ENCODE peak calls at places on chromosomes 11 and 22, in seven cellular contexts. G is GM12878, Y is kidney, L is fibroblast of mammary gland, Q is mesothelial cell of epicardium, X is AG10803, D is thoracic aorta. C is an unnamed sample.

GRCh38 chr11:12404461-12404860 is 27.1 kb downstream of the PARVA start:
- DNase-seq in G (no peak), Y (no peak), L (no peak), Q (no peak), X (no peak), D (no peak), C (no peak)

GRCh38 chr11:128499613-128500213 is 87.6 kb downstream of the ETS1 start:
- DNase-seq in G (no peak), Y (no peak), L (peak; percentile 33), Q (no peak), X (no peak), D (no peak), C (no peak)

GRCh38 chr11:12377106-12377823 is at the start of gene PARVA:
- DNase-seq in G (no peak), Y (peak; percentile 92), L (peak; percentile 69), Q (peak; percentile 81), X (peak; percentile 91), D (no peak), C (no peak)

GRCh38 chr22:26585104-26585790 is 4.7 kb downstream of the TPST2 start:
- DNase-seq in G (no peak), Y (no peak), L (peak; percentile 68), Q (no peak), X (peak; percentile 86), D (no peak), C (no peak)

GRCh38 chr11:94873910-94874575 is 99.3 kb downstream of the CWC15 start:
- DNase-seq in G (no peak), Y (no peak), L (no peak), Q (no peak), X (no peak), D (no peak), C (no peak)

GRCh38 chr11:3820971-3821370 is 12.6 kb downstream of the PGAP2 start:
- DNase-seq in G (no peak), Y (no peak), L (no peak), Q (no peak), X (no peak), D (no peak), C (no peak)

GRCh38 chr11:12968836-12969235 is 40.3 kb upstream of the RASSF10 start:
- DNase-seq in G (no peak), Y (no peak), L (no peak), Q (no peak), X (no peak), D (no peak), C (no peak)

GRCh38 chr11:34644669-34645406 is 23.9 kb downstream of the EHF start:
- DNase-seq in G (no peak), Y (no peak), L (peak; percentile 75), Q (no peak), X (peak; percentile 63), D (no peak), C (no peak)

GRCh38 chr11:33735166-33735425 is 1.1 kb downstream of the CD59 start:
- DNase-seq in G (no peak), Y (no peak), L (no peak), Q (no peak), X (no peak), D (no peak), C (no peak)

GRCh38 chr22:27978317-27978716 is 59.3 kb upstream of the PITPNB start:
- DNase-seq in G (no peak), Y (no peak), L (no peak), Q (no peak), X (no peak), D (no peak), C (no peak)

GRCh38 chr22:25896098-25896497 is 154.1 kb downstream of the MYO18B start:
- DNase-seq in G (no peak), Y (no peak), L (no peak), Q (no peak), X (no peak), D (no peak), C (no peak)

GRCh38 chr22:45529097-45529496 is 26.4 kb downstream of the FBLN1 start:
- DNase-seq in G (no peak), Y (no peak), L (no peak), Q (no peak), X (no peak), D (no peak), C (no peak)

GRCh38 chr11:57207160-57207559 is 25.4 kb downstream of the LRRC55 start:
- DNase-seq in G (no peak), Y (no peak), L (no peak), Q (no peak), X (no peak), D (no peak), C (no peak)

GRCh38 chr11:57203359-57203758 is 21.6 kb downstream of the LRRC55 start:
- DNase-seq in G (no peak), Y (peak; percentile 95), L (peak; percentile 29), Q (no peak), X (peak; percentile 69), D (no peak), C (no peak)

GRCh38 chr11:57202282-57202681 is 20.5 kb downstream of the LRRC55 start:
- DNase-seq in G (no peak), Y (no peak), L (no peak), Q (no peak), X (no peak), D (no peak), C (no peak)

GRCh38 chr11:57203882-57204281 is 22.1 kb downstream of the LRRC55 start:
- DNase-seq in G (no peak), Y (no peak), L (no peak), Q (no peak), X (no peak), D (no peak), C (no peak)

DNA sequence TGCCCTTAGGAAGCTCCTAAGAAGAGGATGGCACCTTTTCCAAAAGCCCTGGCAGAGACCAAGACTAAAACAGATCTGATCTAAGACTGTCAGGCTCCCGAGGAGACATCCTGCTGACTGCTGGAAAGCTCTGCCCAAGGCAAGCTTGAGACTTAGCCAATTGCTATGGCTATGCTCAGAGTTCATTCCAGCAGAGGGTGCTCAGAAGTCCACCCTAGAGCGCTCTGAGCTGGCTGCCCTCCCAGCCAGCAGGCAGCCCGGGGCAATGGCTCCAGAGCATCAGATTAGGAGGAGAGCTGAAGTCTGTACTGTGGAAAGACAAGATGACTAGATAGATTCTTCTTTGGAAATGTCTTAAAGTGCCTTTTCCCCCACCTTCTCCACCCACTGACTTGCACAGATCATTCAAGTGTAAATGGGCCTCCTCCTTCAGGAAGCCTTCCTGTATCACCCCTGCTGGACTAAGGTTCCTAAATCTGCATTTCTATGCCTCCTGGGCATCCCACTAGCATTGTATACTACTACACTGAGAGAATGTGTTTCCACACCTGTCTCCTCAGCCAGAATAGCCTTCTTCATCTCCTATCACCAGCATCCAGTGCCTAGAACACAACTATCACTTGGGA is 23.4 kb downstream of the LRRC55 start:
- DNase-seq in G (no peak), Y (no peak), L (peak; percentile 27), Q (no peak), X (peak; percentile 82), D (no peak), C (no peak)
- TF ChIP-seq CTCF in G (no peak), Y (no peak), L (no peak), Q (no peak), X (peak; percentile 49), D (no peak), C (no peak)

DNA sequence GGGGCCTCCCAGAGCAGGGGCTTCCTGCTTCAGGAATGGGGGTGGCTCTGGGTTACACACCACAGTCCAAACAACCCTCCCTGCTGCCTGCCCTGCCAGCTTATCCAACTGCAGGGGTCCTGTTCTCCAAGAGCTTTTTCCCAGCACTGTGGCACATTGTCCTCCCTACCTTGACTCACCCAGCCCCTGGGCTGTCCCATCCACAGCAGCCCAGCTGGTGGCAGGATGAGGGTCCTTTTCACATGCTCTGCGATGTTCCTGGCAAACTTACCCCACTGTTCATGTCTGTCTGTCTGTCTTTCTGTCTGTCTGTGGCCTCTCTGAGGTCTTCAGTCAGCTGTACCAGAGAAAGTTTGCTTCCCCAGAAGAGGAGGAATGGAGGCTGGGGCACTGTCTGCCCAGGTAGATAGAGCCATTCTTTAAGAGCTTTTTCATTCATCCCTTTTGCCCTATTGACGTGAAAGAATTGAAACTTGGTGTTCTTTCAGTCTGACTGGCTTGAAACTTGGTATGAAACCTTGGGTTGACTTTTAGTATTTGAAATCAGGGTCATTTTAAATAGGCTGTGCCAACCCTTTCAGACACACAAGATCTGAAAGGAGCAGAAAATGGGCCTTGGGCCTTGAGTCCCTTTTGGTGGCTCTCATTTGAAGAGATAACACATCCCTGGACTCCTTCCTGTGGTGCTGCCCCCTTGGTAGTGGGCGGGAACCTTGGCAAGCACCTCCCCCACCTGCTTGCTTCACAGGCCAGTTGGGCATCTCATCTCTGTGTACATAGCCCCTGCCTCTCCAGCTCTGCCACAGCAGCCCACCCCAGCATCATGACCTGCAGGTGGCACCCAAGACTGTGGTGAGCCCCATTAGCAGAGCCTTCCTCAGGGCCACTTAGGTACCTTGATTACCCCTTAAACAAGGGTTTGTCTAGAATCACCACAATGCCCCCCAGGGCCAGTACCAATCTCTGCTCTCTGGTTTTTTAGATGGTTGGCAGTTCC is 74.6 kb upstream of the SUSD2 start:
- DNase-seq in G (peak; percentile 41), Y (no peak), L (peak; percentile 14), Q (no peak), X (no peak), D (no peak), C (no peak)
- TF ChIP-seq CTCF in G (peak; percentile 37), Y (peak; percentile 2), L (peak; percentile 17), Q (no peak), X (peak; percentile 31), D (no peak), C (no peak)

DNA sequence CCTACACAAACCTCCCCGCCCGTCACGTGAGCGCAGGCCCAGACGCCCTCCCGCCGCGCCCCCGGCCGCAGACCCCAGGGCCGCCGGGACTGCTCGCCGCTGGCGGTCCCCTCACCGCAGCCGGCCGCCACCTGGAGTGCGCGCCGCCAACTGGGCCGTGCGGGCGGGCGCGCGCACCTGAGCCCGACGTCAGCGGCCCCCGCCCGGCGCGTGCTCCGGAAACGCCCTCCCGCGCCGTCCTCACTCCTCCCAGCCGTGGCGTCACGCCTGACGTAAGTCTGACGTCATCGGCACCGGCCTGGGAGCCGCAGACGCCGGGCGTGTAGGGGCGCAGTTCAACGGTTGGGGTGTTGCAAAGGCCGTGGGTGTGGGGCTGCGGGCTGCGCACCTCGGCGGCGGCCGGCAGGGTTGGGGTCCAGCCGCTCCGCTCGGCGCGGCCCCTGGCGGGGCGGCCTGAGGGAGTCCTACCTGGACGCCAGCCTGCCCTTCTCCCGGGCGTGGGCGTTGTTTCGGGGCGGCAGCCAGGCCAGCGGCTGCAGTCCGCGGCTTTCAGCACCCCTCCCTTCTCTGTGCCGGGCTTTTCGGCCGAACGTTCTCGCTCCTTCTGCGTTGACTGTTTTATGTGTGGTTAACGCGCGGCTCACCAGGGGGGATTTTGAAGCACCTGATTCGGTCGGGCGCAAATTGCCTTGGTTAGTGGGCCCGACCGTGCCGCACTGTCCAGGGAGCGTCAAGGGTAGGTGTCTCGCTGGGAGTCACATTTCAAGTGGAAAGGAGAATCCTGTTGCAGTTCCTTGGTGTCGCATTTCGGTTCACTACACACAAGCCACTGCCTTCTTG is at the start of gene JOSD1:
- DNase-seq in G (peak; percentile 67), Y (peak; percentile 98), L (peak; percentile 92), Q (peak; percentile 99), X (peak; percentile 90), D (peak; percentile 79), C (peak; percentile 95)
- TF ChIP-seq CTCF in G (no peak), Y (no peak), L (no peak), Q (no peak), X (no peak), D (no peak), C (no peak)

GRCh38 chr11:70944636-70945035 is 307.7 kb downstream of the SHANK2 start:
- DNase-seq in G (no peak), Y (no peak), L (no peak), Q (no peak), X (no peak), D (no peak), C (no peak)

GRCh38 chr11:70948416-70948815 is 304.0 kb downstream of the SHANK2 start:
- DNase-seq in G (no peak), Y (peak; percentile 43), L (no peak), Q (no peak), X (no peak), D (no peak), C (no peak)

GRCh38 chr11:70944141-70944540 is 308.2 kb downstream of the SHANK2 start:
- DNase-seq in G (no peak), Y (peak; percentile 28), L (no peak), Q (no peak), X (no peak), D (no peak), C (no peak)

GRCh38 chr11:70942593-70942992 is 309.8 kb downstream of the SHANK2 start:
- DNase-seq in G (no peak), Y (no peak), L (peak; percentile 12), Q (no peak), X (no peak), D (no peak), C (no peak)
- TF ChIP-seq CTCF in G (no peak), Y (peak; percentile 2), L (peak; percentile 26), Q (no peak), X (peak; percentile 22), D (no peak), C (no peak)

C was measured in omental fat pad.